ENCODE peak calls at places on chromosomes 5 and 9, in eight cellular contexts. One of them, this sample, is unnamed.

GRCh38 chr5:2143088-2143487 is 260.4 kb upstream of the IRX4 start:
- DNase-seq in AG09309: no peak
- DNase-seq in EL: no peak
- DNase-seq in GM23248: no peak
- DNase-seq in activated naive CD8-positive, alpha-beta T cell treated with anti-CD3 and anti-CD28 coated beads, Interleukin-2, amount 10 ng/mL, durations not matched to agents 7 days and 5 days: no peak
- DNase-seq in RPMI7951: no peak
- DNase-seq in CD4-positive, alpha-beta T cell: no peak
- DNase-seq in stimulated activated CD4-positive, alpha-beta T cell treated with anti-CD3 and anti-CD28 coated beads, Interleukin-15, amount 100 ng/mL, for 24 hours: no peak
- DNase-seq in this sample: no peak

GRCh38 chr5:115246361-115246991 is 16.2 kb downstream of the PGGT1B start:
- DNase-seq in RPMI7951: peak; percentile 39
- DNase-seq in stimulated activated CD4-positive, alpha-beta T cell treated with anti-CD3 and anti-CD28 coated beads, Interleukin-15, amount 100 ng/mL, for 24 hours: no peak
- DNase-seq in EL: peak; percentile 46
- DNase-seq in GM23248: peak; percentile 64
- DNase-seq in AG09309: no peak
- DNase-seq in CD4-positive, alpha-beta T cell: no peak
- DNase-seq in activated naive CD8-positive, alpha-beta T cell treated with anti-CD3 and anti-CD28 coated beads, Interleukin-2, amount 10 ng/mL, durations not matched to agents 7 days and 5 days: no peak
- DNase-seq in this sample: peak; percentile 61

GRCh38 chr5:145847499-145848497 is 12.7 kb upstream of the PRELID2 start:
- DNase-seq in stimulated activated CD4-positive, alpha-beta T cell treated with anti-CD3 and anti-CD28 coated beads, Interleukin-15, amount 100 ng/mL, for 24 hours: no peak
- DNase-seq in EL: peak; percentile 89
- DNase-seq in CD4-positive, alpha-beta T cell: no peak
- DNase-seq in RPMI7951: peak; percentile 87
- DNase-seq in AG09309: peak; percentile 47
- DNase-seq in activated naive CD8-positive, alpha-beta T cell treated with anti-CD3 and anti-CD28 coated beads, Interleukin-2, amount 10 ng/mL, durations not matched to agents 7 days and 5 days: no peak
- DNase-seq in GM23248: peak; percentile 93
- DNase-seq in this sample: no peak

GRCh38 chr5:10859393-10860195 is 98.6 kb upstream of the DAP start:
- DNase-seq in EL: no peak
- DNase-seq in RPMI7951: peak; percentile 50
- DNase-seq in GM23248: no peak
- DNase-seq in CD4-positive, alpha-beta T cell: no peak
- DNase-seq in AG09309: no peak
- DNase-seq in activated naive CD8-positive, alpha-beta T cell treated with anti-CD3 and anti-CD28 coated beads, Interleukin-2, amount 10 ng/mL, durations not matched to agents 7 days and 5 days: no peak
- DNase-seq in stimulated activated CD4-positive, alpha-beta T cell treated with anti-CD3 and anti-CD28 coated beads, Interleukin-15, amount 100 ng/mL, for 24 hours: no peak
- DNase-seq in this sample: no peak

GRCh38 chr9:36298566-36298965 is 40.3 kb upstream of the GNE start:
- DNase-seq in RPMI7951: peak; percentile 80
- DNase-seq in GM23248: peak; percentile 26
- DNase-seq in CD4-positive, alpha-beta T cell: no peak
- DNase-seq in stimulated activated CD4-positive, alpha-beta T cell treated with anti-CD3 and anti-CD28 coated beads, Interleukin-15, amount 100 ng/mL, for 24 hours: no peak
- DNase-seq in activated naive CD8-positive, alpha-beta T cell treated with anti-CD3 and anti-CD28 coated beads, Interleukin-2, amount 10 ng/mL, durations not matched to agents 7 days and 5 days: no peak
- DNase-seq in AG09309: peak; percentile 59
- DNase-seq in EL: peak; percentile 85
- DNase-seq in this sample: peak; percentile 15

GRCh38 chr5:152674403-152674802 is 269.3 kb upstream of the NMUR2 start:
- DNase-seq in RPMI7951: no peak
- DNase-seq in GM23248: no peak
- DNase-seq in activated naive CD8-positive, alpha-beta T cell treated with anti-CD3 and anti-CD28 coated beads, Interleukin-2, amount 10 ng/mL, durations not matched to agents 7 days and 5 days: no peak
- DNase-seq in EL: no peak
- DNase-seq in AG09309: no peak
- DNase-seq in CD4-positive, alpha-beta T cell: no peak
- DNase-seq in stimulated activated CD4-positive, alpha-beta T cell treated with anti-CD3 and anti-CD28 coated beads, Interleukin-15, amount 100 ng/mL, for 24 hours: no peak
- DNase-seq in this sample: no peak

GRCh38 chr5:100904259-100904822 is 1.3 kb upstream of the ST8SIA4 start:
- DNase-seq in RPMI7951: no peak
- DNase-seq in stimulated activated CD4-positive, alpha-beta T cell treated with anti-CD3 and anti-CD28 coated beads, Interleukin-15, amount 100 ng/mL, for 24 hours: peak; percentile 67
- DNase-seq in GM23248: no peak
- DNase-seq in activated naive CD8-positive, alpha-beta T cell treated with anti-CD3 and anti-CD28 coated beads, Interleukin-2, amount 10 ng/mL, durations not matched to agents 7 days and 5 days: peak; percentile 57
- DNase-seq in EL: no peak
- DNase-seq in CD4-positive, alpha-beta T cell: peak; percentile 16
- DNase-seq in AG09309: no peak
- DNase-seq in this sample: no peak

GRCh38 chr9:6598249-6598725 is 47.2 kb downstream of the GLDC start:
- DNase-seq in GM23248: no peak
- DNase-seq in stimulated activated CD4-positive, alpha-beta T cell treated with anti-CD3 and anti-CD28 coated beads, Interleukin-15, amount 100 ng/mL, for 24 hours: peak; percentile 45
- DNase-seq in EL: no peak
- DNase-seq in AG09309: no peak
- DNase-seq in CD4-positive, alpha-beta T cell: no peak
- DNase-seq in activated naive CD8-positive, alpha-beta T cell treated with anti-CD3 and anti-CD28 coated beads, Interleukin-2, amount 10 ng/mL, durations not matched to agents 7 days and 5 days: no peak
- DNase-seq in RPMI7951: no peak
- DNase-seq in this sample: no peak

GRCh38 chr9:11551106-11551505 is 938.3 kb upstream of the PTPRD start:
- DNase-seq in GM23248: no peak
- DNase-seq in RPMI7951: no peak
- DNase-seq in CD4-positive, alpha-beta T cell: no peak
- DNase-seq in activated naive CD8-positive, alpha-beta T cell treated with anti-CD3 and anti-CD28 coated beads, Interleukin-2, amount 10 ng/mL, durations not matched to agents 7 days and 5 days: no peak
- DNase-seq in AG09309: no peak
- DNase-seq in EL: no peak
- DNase-seq in stimulated activated CD4-positive, alpha-beta T cell treated with anti-CD3 and anti-CD28 coated beads, Interleukin-15, amount 100 ng/mL, for 24 hours: no peak
- DNase-seq in this sample: no peak

GRCh38 chr9:91211919-91212318 is 149.8 kb downstream of the AUH start:
- DNase-seq in stimulated activated CD4-positive, alpha-beta T cell treated with anti-CD3 and anti-CD28 coated beads, Interleukin-15, amount 100 ng/mL, for 24 hours: peak; percentile 65
- DNase-seq in GM23248: peak; percentile 45
- DNase-seq in activated naive CD8-positive, alpha-beta T cell treated with anti-CD3 and anti-CD28 coated beads, Interleukin-2, amount 10 ng/mL, durations not matched to agents 7 days and 5 days: no peak
- DNase-seq in RPMI7951: no peak
- DNase-seq in CD4-positive, alpha-beta T cell: no peak
- DNase-seq in AG09309: no peak
- DNase-seq in EL: no peak
- DNase-seq in this sample: no peak

GRCh38 chr5:95390812-95391492 is at the start of gene FAM81B:
- DNase-seq in GM23248: peak; percentile 16
- DNase-seq in RPMI7951: no peak
- DNase-seq in activated naive CD8-positive, alpha-beta T cell treated with anti-CD3 and anti-CD28 coated beads, Interleukin-2, amount 10 ng/mL, durations not matched to agents 7 days and 5 days: no peak
- DNase-seq in EL: peak; percentile 17
- DNase-seq in stimulated activated CD4-positive, alpha-beta T cell treated with anti-CD3 and anti-CD28 coated beads, Interleukin-15, amount 100 ng/mL, for 24 hours: no peak
- DNase-seq in AG09309: no peak
- DNase-seq in CD4-positive, alpha-beta T cell: no peak
- DNase-seq in this sample: no peak

GRCh38 chr5:172958268-172959046 is 767 bp upstream of the RPL26L1 start:
- DNase-seq in CD4-positive, alpha-beta T cell: peak; percentile 53
- DNase-seq in GM23248: peak; percentile 87
- DNase-seq in activated naive CD8-positive, alpha-beta T cell treated with anti-CD3 and anti-CD28 coated beads, Interleukin-2, amount 10 ng/mL, durations not matched to agents 7 days and 5 days: peak; percentile 75
- DNase-seq in AG09309: no peak
- DNase-seq in stimulated activated CD4-positive, alpha-beta T cell treated with anti-CD3 and anti-CD28 coated beads, Interleukin-15, amount 100 ng/mL, for 24 hours: peak; percentile 73
- DNase-seq in RPMI7951: peak; percentile 60
- DNase-seq in EL: peak; percentile 74
- DNase-seq in this sample: peak; percentile 51

GRCh38 chr5:19270153-19270552 is 717.8 kb downstream of the CDH18 start:
- DNase-seq in CD4-positive, alpha-beta T cell: no peak
- DNase-seq in RPMI7951: no peak
- DNase-seq in stimulated activated CD4-positive, alpha-beta T cell treated with anti-CD3 and anti-CD28 coated beads, Interleukin-15, amount 100 ng/mL, for 24 hours: no peak
- DNase-seq in AG09309: no peak
- DNase-seq in GM23248: no peak
- DNase-seq in EL: no peak
- DNase-seq in activated naive CD8-positive, alpha-beta T cell treated with anti-CD3 and anti-CD28 coated beads, Interleukin-2, amount 10 ng/mL, durations not matched to agents 7 days and 5 days: no peak
- DNase-seq in this sample: no peak

GRCh38 chr5:162052671-162053070 is 14.9 kb upstream of the GABRG2 start:
- DNase-seq in AG09309: no peak
- DNase-seq in GM23248: no peak
- DNase-seq in EL: no peak
- DNase-seq in CD4-positive, alpha-beta T cell: no peak
- DNase-seq in activated naive CD8-positive, alpha-beta T cell treated with anti-CD3 and anti-CD28 coated beads, Interleukin-2, amount 10 ng/mL, durations not matched to agents 7 days and 5 days: no peak
- DNase-seq in RPMI7951: no peak
- DNase-seq in stimulated activated CD4-positive, alpha-beta T cell treated with anti-CD3 and anti-CD28 coated beads, Interleukin-15, amount 100 ng/mL, for 24 hours: no peak
- DNase-seq in this sample: peak; percentile 55

GRCh38 chr9:69816775-69817174 is 3.8 kb upstream of the CFAP95 start:
- DNase-seq in CD4-positive, alpha-beta T cell: no peak
- DNase-seq in RPMI7951: no peak
- DNase-seq in activated naive CD8-positive, alpha-beta T cell treated with anti-CD3 and anti-CD28 coated beads, Interleukin-2, amount 10 ng/mL, durations not matched to agents 7 days and 5 days: no peak
- DNase-seq in EL: no peak
- DNase-seq in AG09309: no peak
- DNase-seq in GM23248: no peak
- DNase-seq in stimulated activated CD4-positive, alpha-beta T cell treated with anti-CD3 and anti-CD28 coated beads, Interleukin-15, amount 100 ng/mL, for 24 hours: no peak
- DNase-seq in this sample: no peak

GRCh38 chr5:60821488-60822284 is 22.4 kb downstream of the ELOVL7 start:
- DNase-seq in activated naive CD8-positive, alpha-beta T cell treated with anti-CD3 and anti-CD28 coated beads, Interleukin-2, amount 10 ng/mL, durations not matched to agents 7 days and 5 days: no peak
- DNase-seq in CD4-positive, alpha-beta T cell: no peak
- DNase-seq in stimulated activated CD4-positive, alpha-beta T cell treated with anti-CD3 and anti-CD28 coated beads, Interleukin-15, amount 100 ng/mL, for 24 hours: no peak
- DNase-seq in GM23248: no peak
- DNase-seq in RPMI7951: no peak
- DNase-seq in EL: no peak
- DNase-seq in AG09309: no peak
- DNase-seq in this sample: no peak

GRCh38 chr9:108093773-108094675 is 604.5 kb upstream of the KLF4 start:
- DNase-seq in GM23248: peak; percentile 52
- DNase-seq in RPMI7951: peak; percentile 69
- DNase-seq in CD4-positive, alpha-beta T cell: no peak
- DNase-seq in stimulated activated CD4-positive, alpha-beta T cell treated with anti-CD3 and anti-CD28 coated beads, Interleukin-15, amount 100 ng/mL, for 24 hours: no peak
- DNase-seq in AG09309: no peak
- DNase-seq in EL: peak; percentile 13
- DNase-seq in activated naive CD8-positive, alpha-beta T cell treated with anti-CD3 and anti-CD28 coated beads, Interleukin-2, amount 10 ng/mL, durations not matched to agents 7 days and 5 days: no peak
- DNase-seq in this sample: no peak

GRCh38 chr5:181221792-181222629 is 1.1 kb upstream of the TRIM41 start:
- DNase-seq in activated naive CD8-positive, alpha-beta T cell treated with anti-CD3 and anti-CD28 coated beads, Interleukin-2, amount 10 ng/mL, durations not matched to agents 7 days and 5 days: peak; percentile 97
- DNase-seq in stimulated activated CD4-positive, alpha-beta T cell treated with anti-CD3 and anti-CD28 coated beads, Interleukin-15, amount 100 ng/mL, for 24 hours: peak; percentile 95
- DNase-seq in RPMI7951: peak; percentile 92
- DNase-seq in AG09309: peak; percentile 85
- DNase-seq in GM23248: peak; percentile 97
- DNase-seq in CD4-positive, alpha-beta T cell: peak; percentile 100
- DNase-seq in EL: peak; percentile 98
- DNase-seq in this sample: peak; percentile 95

GRCh38 chr5:179205277-179205676 is 140.0 kb downstream of the ADAMTS2 start:
- DNase-seq in RPMI7951: no peak
- DNase-seq in CD4-positive, alpha-beta T cell: no peak
- DNase-seq in EL: no peak
- DNase-seq in GM23248: no peak
- DNase-seq in AG09309: no peak
- DNase-seq in stimulated activated CD4-positive, alpha-beta T cell treated with anti-CD3 and anti-CD28 coated beads, Interleukin-15, amount 100 ng/mL, for 24 hours: no peak
- DNase-seq in activated naive CD8-positive, alpha-beta T cell treated with anti-CD3 and anti-CD28 coated beads, Interleukin-2, amount 10 ng/mL, durations not matched to agents 7 days and 5 days: no peak
- DNase-seq in this sample: no peak

GRCh38 chr9:124764774-124765438 is 6.2 kb downstream of the NR6A1 start:
- DNase-seq in stimulated activated CD4-positive, alpha-beta T cell treated with anti-CD3 and anti-CD28 coated beads, Interleukin-15, amount 100 ng/mL, for 24 hours: no peak
- DNase-seq in GM23248: peak; percentile 39
- DNase-seq in RPMI7951: no peak
- DNase-seq in EL: peak; percentile 26
- DNase-seq in activated naive CD8-positive, alpha-beta T cell treated with anti-CD3 and anti-CD28 coated beads, Interleukin-2, amount 10 ng/mL, durations not matched to agents 7 days and 5 days: no peak
- DNase-seq in CD4-positive, alpha-beta T cell: no peak
- DNase-seq in AG09309: no peak
- DNase-seq in this sample: no peak

GRCh38 chr9:109028457-109028856 is 15.2 kb upstream of the CTNNAL1 start:
- DNase-seq in stimulated activated CD4-positive, alpha-beta T cell treated with anti-CD3 and anti-CD28 coated beads, Interleukin-15, amount 100 ng/mL, for 24 hours: no peak
- DNase-seq in activated naive CD8-positive, alpha-beta T cell treated with anti-CD3 and anti-CD28 coated beads, Interleukin-2, amount 10 ng/mL, durations not matched to agents 7 days and 5 days: no peak
- DNase-seq in AG09309: no peak
- DNase-seq in GM23248: no peak
- DNase-seq in EL: no peak
- DNase-seq in CD4-positive, alpha-beta T cell: no peak
- DNase-seq in RPMI7951: no peak
- DNase-seq in this sample: no peak